ENCODE peak calls at places on chromosomes 4 and X, in four cellular contexts. One of them, this sample, is unnamed.

GRCh38 chrX:20414066-20414465 is 147.4 kb upstream of the RPS6KA3 start:
- DNase-seq in heart left ventricle: no peak
- DNase-seq in effector memory CD4-positive, alpha-beta T cell: no peak
- DNase-seq in A549: no peak
- DNase-seq in this sample: no peak

GRCh38 chrX:54452920-54453319 is 12.7 kb downstream of the TSR2 start:
- DNase-seq in heart left ventricle: no peak
- DNase-seq in effector memory CD4-positive, alpha-beta T cell: no peak
- DNase-seq in A549: peak
- DNase-seq in this sample: peak

GRCh38 chr4:68654946-68655721 is 15.3 kb downstream of the UGT2B15 start:
- DNase-seq in heart left ventricle: no peak
- DNase-seq in effector memory CD4-positive, alpha-beta T cell: no peak
- DNase-seq in A549: no peak
- DNase-seq in this sample: no peak

GRCh38 chrX:148665001-148665400 is 164.6 kb downstream of the AFF2 start:
- DNase-seq in heart left ventricle: no peak
- DNase-seq in effector memory CD4-positive, alpha-beta T cell: no peak
- DNase-seq in A549: no peak
- DNase-seq in this sample: no peak

GRCh38 chrX:101482296-101482695 is 3.0 kb upstream of the ARMCX4 start:
- DNase-seq in heart left ventricle: no peak
- DNase-seq in effector memory CD4-positive, alpha-beta T cell: no peak
- DNase-seq in A549: no peak
- DNase-seq in this sample: no peak

GRCh38 chrX:153800177-153800722 is 5.8 kb downstream of the SSR4 start:
- DNase-seq in heart left ventricle: no peak
- DNase-seq in effector memory CD4-positive, alpha-beta T cell: no peak
- DNase-seq in A549: no peak
- DNase-seq in this sample: no peak

GRCh38 chr4:169604131-169604900 is 8.1 kb downstream of the NEK1 start:
- DNase-seq in heart left ventricle: no peak
- DNase-seq in effector memory CD4-positive, alpha-beta T cell: no peak
- DNase-seq in A549: peak
- DNase-seq in this sample: no peak

GRCh38 chr4:68342139-68342538 is 7.8 kb downstream of the YTHDC1 start:
- DNase-seq in heart left ventricle: no peak
- DNase-seq in effector memory CD4-positive, alpha-beta T cell: no peak
- DNase-seq in A549: peak
- DNase-seq in this sample: no peak

GRCh38 chrX:71543316-71543715 is 10.4 kb downstream of the OGT start:
- DNase-seq in heart left ventricle: no peak
- DNase-seq in effector memory CD4-positive, alpha-beta T cell: no peak
- DNase-seq in A549: peak
- DNase-seq in this sample: no peak

GRCh38 chr4:15031993-15032660 is 29.8 kb downstream of the CPEB2 start:
- DNase-seq in heart left ventricle: no peak
- DNase-seq in effector memory CD4-positive, alpha-beta T cell: no peak
- DNase-seq in A549: no peak
- DNase-seq in this sample: no peak

GRCh38 chrX:70324326-70324725 is 34.4 kb downstream of the KIF4A start:
- DNase-seq in heart left ventricle: no peak
- DNase-seq in effector memory CD4-positive, alpha-beta T cell: no peak
- DNase-seq in A549: no peak
- DNase-seq in this sample: no peak

GRCh38 chrX:40603446-40603845 is 19.8 kb upstream of the MPC1L start:
- DNase-seq in heart left ventricle: no peak
- DNase-seq in effector memory CD4-positive, alpha-beta T cell: no peak
- DNase-seq in A549: no peak
- DNase-seq in this sample: no peak

GRCh38 chr4:87857789-87858188 is 25.0 kb downstream of the MEPE start:
- DNase-seq in heart left ventricle: no peak
- DNase-seq in effector memory CD4-positive, alpha-beta T cell: no peak
- DNase-seq in A549: no peak
- DNase-seq in this sample: no peak

GRCh38 chr4:37002625-37003024 is 241.9 kb upstream of the NWD2 start:
- DNase-seq in heart left ventricle: no peak
- DNase-seq in effector memory CD4-positive, alpha-beta T cell: no peak
- DNase-seq in A549: no peak
- DNase-seq in this sample: no peak

GRCh38 chrX:5117816-5118215 is 1110.9 kb downstream of the NLGN4X start:
- DNase-seq in heart left ventricle: no peak
- DNase-seq in effector memory CD4-positive, alpha-beta T cell: no peak
- DNase-seq in A549: no peak
- DNase-seq in this sample: no peak

GRCh38 chr4:25792200-25792791 is 70.5 kb downstream of the SEL1L3 start:
- DNase-seq in heart left ventricle: no peak
- DNase-seq in effector memory CD4-positive, alpha-beta T cell: no peak
- DNase-seq in A549: peak
- DNase-seq in this sample: no peak

GRCh38 chr4:88705805-88706518 is 8.3 kb upstream of the NAP1L5 start:
- DNase-seq in heart left ventricle: no peak
- DNase-seq in effector memory CD4-positive, alpha-beta T cell: no peak
- DNase-seq in A549: no peak
- DNase-seq in this sample: no peak

GRCh38 chr4:101400096-101400495 is 52.8 kb upstream of the PPP3CA start:
- DNase-seq in heart left ventricle: no peak
- DNase-seq in effector memory CD4-positive, alpha-beta T cell: no peak
- DNase-seq in A549: no peak
- DNase-seq in this sample: no peak

GRCh38 chr4:155678011-155678410 is 11.4 kb downstream of the GUCY1A1 start:
- DNase-seq in heart left ventricle: no peak
- DNase-seq in effector memory CD4-positive, alpha-beta T cell: no peak
- DNase-seq in A549: no peak
- DNase-seq in this sample: no peak

GRCh38 chrX:1528884-1529203 is 8.1 kb downstream of the P2RY8 start:
- DNase-seq in heart left ventricle: no peak
- DNase-seq in effector memory CD4-positive, alpha-beta T cell: no peak
- DNase-seq in A549: no peak
- DNase-seq in this sample: no peak

GRCh38 chr4:77110707-77111106 is 34.9 kb upstream of the CCNI start:
- DNase-seq in heart left ventricle: no peak
- DNase-seq in effector memory CD4-positive, alpha-beta T cell: no peak
- DNase-seq in A549: no peak
- DNase-seq in this sample: no peak

GRCh38 chr4:5979981-5980380 is 38.2 kb downstream of the C4orf50 start:
- DNase-seq in heart left ventricle: no peak
- DNase-seq in effector memory CD4-positive, alpha-beta T cell: no peak
- DNase-seq in A549: peak
- DNase-seq in this sample: no peak

GRCh38 chr4:48254381-48255072 is 15.1 kb downstream of the TEC start:
- DNase-seq in heart left ventricle: peak
- DNase-seq in effector memory CD4-positive, alpha-beta T cell: no peak
- DNase-seq in A549: no peak
- DNase-seq in this sample: no peak

GRCh38 chr4:10296730-10297129 is 160.5 kb downstream of the ZNF518B start:
- DNase-seq in heart left ventricle: no peak
- DNase-seq in effector memory CD4-positive, alpha-beta T cell: no peak
- DNase-seq in A549: no peak
- DNase-seq in this sample: no peak

GRCh38 chrX:54786972-54787371 is 11.1 kb downstream of the ITIH6 start:
- DNase-seq in heart left ventricle: no peak
- DNase-seq in effector memory CD4-positive, alpha-beta T cell: no peak
- DNase-seq in A549: peak
- DNase-seq in this sample: peak

GRCh38 chr4:7805533-7806079 is 134.1 kb downstream of the AFAP1 start:
- DNase-seq in heart left ventricle: no peak
- DNase-seq in effector memory CD4-positive, alpha-beta T cell: no peak
- DNase-seq in A549: peak
- DNase-seq in this sample: no peak

GRCh38 chrX:72652132-72652531 is 62.0 kb downstream of the PHKA1 start:
- DNase-seq in heart left ventricle: no peak
- DNase-seq in effector memory CD4-positive, alpha-beta T cell: no peak
- DNase-seq in A549: no peak
- DNase-seq in this sample: no peak

GRCh38 chrX:78923198-78924015 is 21.8 kb upstream of the P2RY10 start:
- DNase-seq in heart left ventricle: no peak
- DNase-seq in effector memory CD4-positive, alpha-beta T cell: no peak
- DNase-seq in A549: peak
- DNase-seq in this sample: no peak
- H3K4me3 ChIP-seq in heart left ventricle: no peak
- H3K4me3 ChIP-seq in effector memory CD4-positive, alpha-beta T cell: no peak
- H3K4me3 ChIP-seq in A549: no peak
- H3K4me3 ChIP-seq in this sample: no peak

GRCh38 chrX:129678176-129678880 is 23.6 kb upstream of the APLN start:
- DNase-seq in heart left ventricle: peak
- DNase-seq in effector memory CD4-positive, alpha-beta T cell: peak
- DNase-seq in A549: peak
- DNase-seq in this sample: no peak
- H3K4me3 ChIP-seq in heart left ventricle: peak
- H3K4me3 ChIP-seq in effector memory CD4-positive, alpha-beta T cell: peak
- H3K4me3 ChIP-seq in A549: peak
- H3K4me3 ChIP-seq in this sample: no peak

GRCh38 chrX:119467842-119468185 is 430 bp upstream of the SLC25A5 start:
- DNase-seq in heart left ventricle: no peak
- DNase-seq in effector memory CD4-positive, alpha-beta T cell: no peak
- DNase-seq in A549: no peak
- DNase-seq in this sample: no peak
- H3K4me3 ChIP-seq in heart left ventricle: peak
- H3K4me3 ChIP-seq in effector memory CD4-positive, alpha-beta T cell: peak
- H3K4me3 ChIP-seq in A549: peak
- H3K4me3 ChIP-seq in this sample: peak

GRCh38 chrX:10759400-10759799 is 139.0 kb upstream of the MID1 start:
- DNase-seq in heart left ventricle: no peak
- DNase-seq in effector memory CD4-positive, alpha-beta T cell: no peak
- DNase-seq in A549: no peak
- DNase-seq in this sample: no peak
- H3K4me3 ChIP-seq in heart left ventricle: no peak
- H3K4me3 ChIP-seq in effector memory CD4-positive, alpha-beta T cell: no peak
- H3K4me3 ChIP-seq in A549: no peak
- H3K4me3 ChIP-seq in this sample: no peak

DNA sequence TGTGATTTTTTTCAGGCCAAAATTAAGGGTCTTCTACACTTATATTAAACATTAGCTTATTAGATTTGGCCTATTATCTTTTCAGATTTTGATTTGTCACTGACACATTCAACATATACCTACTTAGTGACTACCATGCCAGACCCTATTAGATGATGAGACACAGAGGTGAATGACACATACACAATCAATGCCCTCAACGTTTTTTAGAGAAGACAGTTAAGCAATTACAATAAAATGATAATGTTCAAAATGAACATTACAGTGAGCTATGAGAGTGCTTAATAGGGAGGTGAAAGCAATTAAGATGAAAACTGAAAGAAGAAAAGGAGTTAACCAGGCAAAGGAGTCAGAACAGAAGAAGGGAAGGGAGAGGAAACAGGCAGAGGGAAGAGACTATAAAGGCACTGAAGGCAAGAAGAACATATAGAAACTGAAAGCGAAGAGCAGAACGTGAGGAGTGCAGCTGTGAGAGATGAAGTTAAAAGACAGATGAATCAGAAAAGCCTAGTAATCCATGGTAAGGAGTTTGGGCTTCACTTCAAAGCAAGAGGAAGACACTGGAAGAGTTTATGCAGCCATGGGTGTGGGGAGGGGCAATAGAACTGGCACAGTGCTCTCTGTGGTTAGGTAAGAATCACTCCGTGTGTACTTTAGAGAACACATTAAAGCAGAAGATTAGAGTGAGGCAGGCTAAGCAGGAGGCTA is 119.0 kb downstream of the REELD1 start:
- DNase-seq in heart left ventricle: no peak
- DNase-seq in effector memory CD4-positive, alpha-beta T cell: no peak
- DNase-seq in A549: peak
- DNase-seq in this sample: peak
- H3K4me3 ChIP-seq in heart left ventricle: no peak
- H3K4me3 ChIP-seq in effector memory CD4-positive, alpha-beta T cell: no peak
- H3K4me3 ChIP-seq in A549: no peak
- H3K4me3 ChIP-seq in this sample: no peak

This sample was measured in Jurkat, Clone E6-1.